ENCODE peak calls at places on chromosome 10, in four cellular contexts. E, Y, S and J are unnamed samples.

GRCh38 chr10:70847666-70848360 is 32.1 kb downstream of the SGPL1 start:
- DNase-seq in Y (no peak), E (peak; percentile 18), S (no peak), J (no peak)

GRCh38 chr10:126062132-126063032 is 166.0 kb downstream of the FANK1 start:
- DNase-seq in S (peak; percentile 98), Y (peak; percentile 97), E (peak; percentile 98), J (peak; percentile 94)

GRCh38 chr10:71829171-71829570 is 21.9 kb downstream of the PSAP start:
- DNase-seq in E (peak; percentile 33), S (no peak), Y (no peak), J (peak; percentile 53)

GRCh38 chr10:102170602-102171001 is 18.4 kb downstream of the NOLC1 start:
- DNase-seq in S (no peak), Y (no peak), E (no peak), J (no peak)

GRCh38 chr10:74021248-74022055 is 23.5 kb downstream of the VCL start:
- DNase-seq in E (peak; percentile 80), Y (peak; percentile 77), S (peak; percentile 60), J (peak; percentile 89)

GRCh38 chr10:119358140-119358512 is 150.8 kb downstream of the GRK5 start:
- DNase-seq in S (no peak), E (no peak), Y (no peak), J (no peak)

GRCh38 chr10:113704637-113705343 is 25.1 kb downstream of the CASP7 start:
- DNase-seq in S (peak; percentile 59), E (peak; percentile 46), Y (peak; percentile 4), J (peak; percentile 75)

GRCh38 chr10:70074971-70075370 is 22.3 kb downstream of the MACROH2A2 start:
- DNase-seq in E (no peak), S (no peak), Y (no peak), J (no peak)

GRCh38 chr10:119263966-119264621 is 56.7 kb downstream of the GRK5 start:
- DNase-seq in Y (no peak), S (no peak), E (peak; percentile 47), J (no peak)

GRCh38 chr10:119734396-119735332 is 8.8 kb downstream of the INPP5F start:
- DNase-seq in E (peak; percentile 51), S (peak; percentile 67), Y (peak; percentile 65), J (peak; percentile 69)

GRCh38 chr10:125144693-125145623 is 15.4 kb downstream of the CTBP2 start:
- DNase-seq in Y (peak; percentile 65), E (peak; percentile 53), S (no peak), J (peak; percentile 72)

GRCh38 chr10:7773845-7774801 is 13.7 kb downstream of the KIN start:
- DNase-seq in S (no peak), E (no peak), Y (no peak), J (no peak)

GRCh38 chr10:18235477-18235876 is 95.3 kb downstream of the CACNB2 start:
- DNase-seq in S (no peak), Y (no peak), E (no peak), J (no peak)

GRCh38 chr10:22742678-22743077 is 28.3 kb upstream of the PIP4K2A start:
- DNase-seq in Y (no peak), E (no peak), S (no peak), J (no peak)

GRCh38 chr10:8064436-8064835 is 9.9 kb downstream of the GATA3 start:
- DNase-seq in E (no peak), S (no peak), Y (no peak), J (no peak)

GRCh38 chr10:51615764-51616298 is 83.6 kb downstream of the CSTF2T start:
- DNase-seq in Y (no peak), S (no peak), E (no peak), J (peak; percentile 5)

GRCh38 chr10:76033457-76034196 is 602.2 kb downstream of the LRMDA start:
- DNase-seq in E (peak; percentile 88), Y (no peak), S (peak; percentile 67), J (peak; percentile 56)
- TF ChIP-seq CTCF in E (peak; percentile 50), Y (no peak), S (peak; percentile 21), J (peak; percentile 31)

DNA sequence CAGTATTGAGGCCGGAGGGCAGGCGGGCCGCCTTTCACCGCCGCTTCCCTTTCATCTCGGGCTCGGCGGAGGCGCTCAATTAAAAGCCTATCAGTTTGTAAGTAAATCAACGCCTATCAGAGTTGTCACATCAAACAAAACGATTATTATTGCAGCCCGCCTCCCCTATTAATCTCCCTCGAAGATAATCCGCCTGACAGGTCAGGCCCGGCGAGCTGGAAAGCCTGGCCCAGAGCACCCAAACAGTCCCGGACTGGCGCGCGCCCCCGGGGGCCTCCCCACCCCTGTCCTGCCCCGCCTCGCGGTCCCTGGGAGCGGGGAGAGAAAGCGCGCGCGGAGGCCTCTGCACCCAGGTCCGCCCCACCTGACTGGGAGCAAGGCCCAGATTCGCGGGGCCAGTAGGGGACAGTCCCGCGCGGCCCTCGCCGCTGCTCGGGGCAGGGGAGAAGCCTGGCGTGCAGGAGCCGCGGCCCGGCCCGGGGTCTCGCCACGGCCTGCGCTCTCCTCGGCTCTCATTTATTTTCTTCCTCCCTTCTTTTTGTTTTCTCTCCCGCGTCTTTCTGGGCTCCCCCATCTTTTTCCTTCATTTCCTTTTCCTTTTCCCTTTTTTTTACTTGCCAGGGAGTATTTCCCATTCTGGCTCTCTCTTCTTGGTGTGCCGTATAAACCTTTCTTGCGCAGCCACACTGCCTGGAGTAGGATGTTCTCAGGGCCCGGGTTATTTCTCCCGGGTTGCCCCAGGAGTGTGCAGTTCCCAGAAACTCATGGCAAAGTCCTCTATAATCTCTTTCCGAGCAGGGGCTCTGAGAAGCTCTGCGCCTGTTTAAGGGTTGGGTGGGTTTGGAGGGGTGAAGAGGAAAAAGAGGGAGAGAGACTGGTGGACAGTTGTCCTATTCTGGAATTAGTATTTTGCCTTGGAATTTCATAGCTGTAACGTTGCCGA is 3.9 kb upstream of the ZNF503 start:
- DNase-seq in S (peak; percentile 29), E (no peak), Y (peak; percentile 56), J (no peak)
- H3K4me3 ChIP-seq in S (peak overlapping the region; percentile 99), E (peak overlapping the region; percentile 99), Y (peak overlapping the region; percentile 52), J (no peak overlapping the region)

GRCh38 chr10:16049050-16049449 is 188.7 kb upstream of the MINDY3 start:
- DNase-seq in E (no peak), S (no peak), Y (no peak), J (no peak)
- TF ChIP-seq CTCF in E (no peak), S (no peak), Y (no peak), J (no peak)

GRCh38 chr10:76944678-76945077 is 692.9 kb downstream of the KCNMA1 start:
- DNase-seq in Y (no peak), E (no peak), S (no peak), J (no peak)

GRCh38 chr10:76942556-76943416 is 694.8 kb downstream of the KCNMA1 start:
- DNase-seq in E (peak; percentile 12), S (peak; percentile 5), Y (peak; percentile 11), J (peak; percentile 4)

GRCh38 chr10:76950354-76950753 is 687.3 kb downstream of the KCNMA1 start:
- DNase-seq in E (no peak), S (no peak), Y (no peak), J (peak; percentile 5)

GRCh38 chr10:76946268-76946667 is 691.3 kb downstream of the KCNMA1 start:
- DNase-seq in Y (peak; percentile 10), S (no peak), E (peak; percentile 57), J (peak; percentile 15)
- H3K4me3 ChIP-seq in Y (no peak overlapping the region), S (no peak overlapping the region), E (no peak overlapping the region), J (no peak overlapping the region)

GRCh38 chr10:48271323-48271722 is 3.2 kb downstream of the FRMPD2 start:
- DNase-seq in S (no peak), E (no peak), Y (no peak), J (no peak)

GRCh38 chr10:48266528-48266927 is 8.0 kb downstream of the FRMPD2 start:
- DNase-seq in E (no peak), Y (no peak), S (no peak), J (no peak)
- TF ChIP-seq CTCF in E (no peak), Y (no peak), S (no peak), J (no peak)

GRCh38 chr10:78035933-78036583 is 2.4 kb downstream of the RPS24 start:
- DNase-seq in E (no peak), Y (no peak), S (no peak), J (no peak)

GRCh38 chr10:78035437-78035836 is 1.8 kb downstream of the RPS24 start:
- DNase-seq in S (no peak), E (no peak), Y (no peak), J (no peak)

GRCh38 chr10:78033623-78034470 is at the start of gene RPS24:
- DNase-seq in S (peak; percentile 99), E (peak; percentile 96), Y (peak; percentile 97), J (peak; percentile 99)

GRCh38 chr10:78038105-78038504 is 4.4 kb downstream of the RPS24 start:
- DNase-seq in E (peak; percentile 25), S (no peak), Y (peak; percentile 27), J (no peak)

DNA sequence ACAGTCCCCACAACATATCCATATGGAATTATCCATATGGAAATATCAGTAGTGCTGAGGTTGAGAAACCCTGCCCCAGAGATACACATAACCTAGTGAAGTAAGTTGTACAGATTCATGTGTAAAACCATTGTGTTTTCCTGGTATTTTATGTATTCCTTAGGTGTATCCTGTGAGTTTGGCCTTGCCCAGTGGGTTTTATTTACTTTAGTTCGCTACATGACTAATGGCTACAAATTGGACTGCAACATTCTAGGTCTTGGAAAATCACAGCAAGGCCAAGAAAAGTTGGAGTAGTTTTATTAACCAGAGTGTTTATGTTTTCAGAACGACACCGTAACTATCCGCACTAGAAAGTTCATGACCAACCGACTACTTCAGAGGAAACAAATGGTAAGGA is 1.4 kb downstream of the RPS24 start:
- DNase-seq in Y (no peak), S (peak; percentile 19), E (no peak), J (no peak)
- H3K4me3 ChIP-seq in Y (peak overlapping the region; percentile 91), S (peak overlapping the region; percentile 91), E (peak overlapping the region; percentile 98), J (peak overlapping the region; percentile 80)

GRCh38 chr10:48506147-48506917 is 98.5 kb downstream of the ARHGAP22 start:
- DNase-seq in E (peak; percentile 37), S (peak; percentile 30), Y (no peak), J (peak; percentile 74)

GRCh38 chr10:48503293-48503911 is 101.5 kb downstream of the ARHGAP22 start:
- DNase-seq in S (no peak), Y (no peak), E (no peak), J (no peak)

GRCh38 chr10:48505394-48506112 is 99.3 kb downstream of the ARHGAP22 start:
- DNase-seq in Y (no peak), E (no peak), S (no peak), J (no peak)

GRCh38 chr10:48502791-48503190 is 102.1 kb downstream of the ARHGAP22 start:
- DNase-seq in Y (no peak), E (no peak), S (no peak), J (no peak)

DNA sequence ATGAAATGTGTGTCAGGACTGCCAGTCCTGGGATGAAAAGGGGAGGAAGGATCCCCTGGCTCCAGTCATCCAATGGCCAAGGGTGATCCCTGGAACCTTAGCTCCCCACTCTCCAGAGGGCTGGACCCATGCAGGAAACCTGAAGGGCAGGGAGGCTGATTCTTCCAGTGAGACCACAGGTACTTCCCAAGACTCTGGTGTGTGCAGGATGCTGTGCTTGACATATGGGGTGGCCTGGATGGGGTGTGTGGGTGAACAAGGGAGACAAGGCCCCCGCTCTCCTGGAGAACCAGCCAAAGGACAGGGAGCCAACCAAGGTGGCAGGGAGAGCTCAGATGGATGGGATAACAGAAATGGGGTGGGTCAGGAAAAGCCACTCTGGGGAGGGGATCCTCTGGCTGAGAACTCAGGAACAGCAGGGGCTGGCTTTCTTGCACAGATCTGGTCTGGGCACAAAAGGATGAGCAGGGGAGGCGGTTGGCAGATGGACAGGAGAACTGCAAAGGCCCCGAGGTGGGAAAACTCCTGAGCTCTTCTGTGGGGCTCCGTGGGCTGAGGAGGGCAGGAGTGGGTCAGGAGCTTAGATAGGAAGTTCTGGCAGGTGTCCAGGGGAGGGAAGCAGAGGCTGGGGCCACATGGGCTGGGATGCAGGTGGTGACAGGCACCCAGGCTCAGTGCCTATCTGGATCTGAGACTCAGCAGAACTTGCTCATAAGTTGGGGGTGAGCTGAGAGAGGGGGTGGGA is 100.6 kb downstream of the ARHGAP22 start:
- DNase-seq in S (no peak), E (no peak), Y (no peak), J (no peak)
- TF ChIP-seq CTCF in S (no peak), E (no peak), Y (no peak), J (no peak)